ENCODE peak calls at places on chromosomes 5 and 9, in five cellular contexts. K, Z, B, A and Q are unnamed samples.
A peak's percentile ranks its signal among the peaks of the same experiment; 100 is the strongest.

GRCh38 chr9:113609562-113610318 is 146.2 kb downstream of the RGS3 start:
- DNase-seq in Z (peak; percentile 97), B (peak; percentile 97), K (no peak), A (peak; percentile 95), Q (peak; percentile 94)

GRCh38 chr9:36138901-36139300 is 2.4 kb downstream of the GLIPR2 start:
- DNase-seq in K (no peak), A (no peak), Z (no peak), B (no peak), Q (no peak)

GRCh38 chr5:142542906-142543305 is 143.0 kb downstream of the FGF1 start:
- DNase-seq in A (no peak), B (no peak), K (no peak), Z (no peak), Q (no peak)

GRCh38 chr9:85258823-85259370 is 482.9 kb downstream of the AGTPBP1 start:
- DNase-seq in Z (peak; percentile 53), B (peak; percentile 39), K (no peak), A (peak; percentile 57), Q (no peak)

GRCh38 chr5:88081877-88082276 is 186.8 kb downstream of the TMEM161B start:
- DNase-seq in Z (no peak), B (no peak), A (no peak), K (no peak), Q (no peak)

GRCh38 chr5:90640484-90641059 is 82.0 kb downstream of the ADGRV1 start:
- DNase-seq in B (no peak), K (no peak), A (peak; percentile 51), Z (no peak), Q (no peak)

GRCh38 chr5:168530751-168531150 is 1.6 kb downstream of the FBLL1 start:
- DNase-seq in A (no peak), B (no peak), K (no peak), Z (no peak), Q (no peak)

GRCh38 chr9:19757745-19758144 is 31.1 kb downstream of the SLC24A2 start:
- DNase-seq in Z (no peak), K (no peak), A (no peak), B (no peak), Q (no peak)

GRCh38 chr9:77731930-77732329 is 83.8 kb upstream of the GNA14 start:
- DNase-seq in Z (no peak), B (no peak), K (no peak), A (peak; percentile 77), Q (no peak)

GRCh38 chr5:854966-855743 is 4.4 kb upstream of the ZDHHC11 start:
- DNase-seq in Z (no peak), B (no peak), K (no peak), A (no peak), Q (no peak)

GRCh38 chr9:14309403-14309802 is 4.5 kb downstream of the NFIB start:
- DNase-seq in A (no peak), B (no peak), Z (no peak), K (no peak), Q (no peak)

GRCh38 chr9:128556276-128556675 is 3.9 kb downstream of the SPTAN1 start:
- DNase-seq in K (peak; percentile 74), A (no peak), B (no peak), Z (no peak), Q (no peak)

GRCh38 chr5:57626703-57627102 is 144.1 kb upstream of the ACTBL2 start:
- DNase-seq in Z (no peak), A (no peak), K (no peak), B (no peak), Q (no peak)

GRCh38 chr9:121871431-121872025 is 220.1 kb downstream of the DAB2IP start:
- DNase-seq in K (no peak), A (no peak), B (no peak), Z (no peak), Q (peak; percentile 70)

GRCh38 chr9:95989304-95989703 is 113.8 kb downstream of the ERCC6L2 start:
- DNase-seq in B (no peak), A (no peak), Z (no peak), K (no peak), Q (no peak)

GRCh38 chr9:37966443-37967271 is 62.7 kb upstream of the SLC25A51 start:
- DNase-seq in Z (peak; percentile 58), B (peak; percentile 52), K (peak; percentile 65), A (no peak), Q (no peak)

GRCh38 chr9:125690679-125691078 is 16.3 kb downstream of the MAPKAP1 start:
- DNase-seq in K (no peak), A (no peak), Z (no peak), B (no peak), Q (no peak)

GRCh38 chr9:71119746-71120145 is 1.7 kb downstream of the TRPM3 start:
- DNase-seq in K (no peak), A (no peak), B (no peak), Z (no peak), Q (no peak)

GRCh38 chr9:124180557-124180956 is 77.2 kb upstream of the NEK6 start:
- DNase-seq in Z (peak; percentile 59), B (no peak), A (peak; percentile 75), K (no peak), Q (no peak)

GRCh38 chr9:112074250-112075008 is 100.7 kb downstream of the SUSD1 start:
- DNase-seq in K (peak; percentile 62), B (peak; percentile 40), Z (peak; percentile 72), A (peak; percentile 58), Q (no peak)

GRCh38 chr5:116145416-116145815 is 60.6 kb downstream of the COMMD10 start:
- DNase-seq in B (no peak), Z (no peak), A (no peak), K (no peak), Q (no peak)

GRCh38 chr9:86405086-86405491 is 50.9 kb upstream of the TUT7 start:
- DNase-seq in A (no peak), Z (peak; percentile 34), B (peak; percentile 85), K (no peak), Q (no peak)

GRCh38 chr9:4553951-4554381 is 63.7 kb downstream of the SLC1A1 start:
- DNase-seq in A (peak; percentile 50), B (no peak), Z (no peak), K (peak; percentile 64), Q (no peak)

GRCh38 chr5:80953587-80953986 is 6.6 kb upstream of the RASGRF2 start:
- DNase-seq in B (no peak), A (no peak), K (no peak), Z (no peak), Q (no peak)

GRCh38 chr5:34817558-34818351 is 21.2 kb upstream of the TTC23L start:
- DNase-seq in Z (no peak), K (no peak), A (no peak), B (no peak), Q (no peak)

GRCh38 chr5:57175586-57175985 is 1.7 kb downstream of the GPBP1 start:
- DNase-seq in A (peak; percentile 55), K (no peak), Z (no peak), B (no peak), Q (no peak)

GRCh38 chr9:121997791-121998190 is 95.3 kb downstream of the TTLL11 start:
- DNase-seq in K (no peak), A (no peak), B (no peak), Z (no peak), Q (no peak)

GRCh38 chr9:2338770-2339169 is 282.8 kb upstream of the VLDLR start:
- DNase-seq in B (no peak), A (no peak), Z (no peak), K (no peak), Q (no peak)

DNA sequence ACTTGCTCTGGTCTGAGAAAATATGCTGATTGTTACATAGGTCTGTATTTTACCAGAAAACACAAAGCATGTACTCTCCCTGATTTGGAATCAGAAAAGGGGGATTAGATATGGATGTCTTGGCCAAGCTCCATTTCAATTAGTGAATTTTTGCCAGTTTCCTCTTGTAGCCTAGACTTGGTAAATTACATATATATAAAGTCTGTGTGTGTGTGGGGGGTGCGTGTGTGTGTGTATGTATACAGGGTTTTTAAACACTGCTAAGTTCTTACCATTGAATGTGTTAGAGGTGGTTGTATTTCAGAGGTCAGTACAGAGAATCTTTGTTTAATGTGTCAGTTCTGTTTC is 4.9 kb downstream of the VCAN start:
- DNase-seq in Z (no peak), K (no peak), A (no peak), B (no peak), Q (no peak)
- H3K4me3 ChIP-seq in Z (no peak overlapping the region), K (no peak overlapping the region), A (no peak overlapping the region), B (no peak overlapping the region), Q (peak overlapping the region; percentile 80)

DNA sequence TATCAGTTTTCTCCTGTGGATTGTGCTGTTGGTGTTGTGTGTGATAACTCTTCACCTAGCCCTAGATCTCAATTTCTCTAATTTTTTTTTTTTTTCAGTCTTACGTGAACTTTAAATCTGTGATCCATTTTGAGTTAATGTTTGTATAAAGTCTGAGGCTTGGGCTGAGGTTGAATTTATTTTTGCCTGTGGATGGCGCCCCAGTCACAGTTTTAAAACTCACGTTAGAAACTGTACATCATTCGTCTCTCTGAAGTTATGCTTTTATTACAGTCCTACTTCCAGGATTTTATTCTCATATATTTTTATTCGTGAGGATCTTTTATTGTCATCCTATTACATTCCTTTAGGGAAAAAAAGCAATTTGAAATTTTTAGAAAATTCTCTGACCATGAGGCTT is 103.1 kb downstream of the EHMT1 start:
- DNase-seq in Z (no peak), A (no peak), B (no peak), K (no peak), Q (no peak)
- TF ChIP-seq CTCF in Z (no peak), A (no peak), B (peak; percentile 10), K (no peak), Q (no peak)

GRCh38 chr5:149636191-149636860 is 55.0 kb downstream of the ARHGEF37 start:
- DNase-seq in K (no peak), A (no peak), B (no peak), Z (no peak), Q (no peak)

GRCh38 chr5:149631506-149631905 is 50.2 kb downstream of the ARHGEF37 start:
- DNase-seq in B (no peak), K (no peak), A (no peak), Z (no peak), Q (no peak)

GRCh38 chr5:149635394-149635793 is 54.1 kb downstream of the ARHGEF37 start:
- DNase-seq in K (no peak), B (no peak), A (no peak), Z (no peak), Q (no peak)

GRCh38 chr5:149632311-149633251 is 51.3 kb downstream of the ARHGEF37 start:
- DNase-seq in K (peak; percentile 60), B (no peak), A (peak; percentile 47), Z (peak; percentile 82), Q (no peak)

DNA sequence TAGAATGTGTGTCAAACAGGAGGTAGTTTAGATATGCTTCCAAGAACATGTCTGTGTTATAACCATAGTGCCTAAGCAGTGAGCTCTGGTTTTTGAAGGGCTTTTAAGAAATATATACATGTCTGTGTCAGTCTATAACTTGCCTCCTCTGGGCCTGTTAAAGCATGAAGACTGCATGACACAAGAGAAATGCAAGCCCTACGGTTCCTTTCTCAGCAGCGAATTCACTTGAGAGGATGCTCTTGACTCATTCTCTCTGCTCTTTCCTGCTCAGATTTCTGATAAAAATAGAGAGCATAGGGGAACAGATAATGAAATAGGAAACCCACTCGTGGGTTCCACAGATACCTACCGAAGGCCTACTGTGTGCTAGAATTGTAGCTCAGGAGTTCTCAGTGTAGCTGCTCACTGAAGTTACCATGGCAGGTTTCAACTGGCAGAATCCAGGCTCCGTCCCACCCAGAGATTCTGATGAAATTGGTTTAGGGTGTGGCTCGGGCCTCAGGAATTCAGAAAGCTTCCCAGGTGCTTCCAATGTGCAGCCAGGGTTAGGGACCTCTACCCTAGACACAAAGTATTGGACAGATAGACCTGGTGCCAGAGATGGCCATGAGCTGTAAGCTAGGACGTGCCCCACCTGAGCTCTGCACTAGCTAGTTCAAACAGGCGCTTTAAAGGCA is 52.5 kb downstream of the ARHGEF37 start:
- DNase-seq in B (no peak), A (no peak), Z (no peak), K (no peak), Q (no peak)
- H3K27ac ChIP-seq in B (no peak overlapping the region), A (no peak overlapping the region), Z (peak overlapping the region; percentile 85), K (no peak overlapping the region), Q (no peak overlapping the region)

GRCh38 chr5:52269853-52270252 is 517.9 kb upstream of the ITGA1 start:
- DNase-seq in B (no peak), K (no peak), Z (no peak), A (no peak), Q (no peak)
- H3K4me3 ChIP-seq in B (no peak overlapping the region), K (no peak overlapping the region), Z (peak overlapping the region; percentile 6), A (no peak overlapping the region), Q (no peak overlapping the region)